ENCODE peak calls at places on chromosomes 7 and 10, in eight cellular contexts. W, Q, C, L, Y, X, M and S are unnamed samples.

GRCh38 chr7:91164948-91165845 is 99.0 kb upstream of the FZD1 start:
- DNase-seq in X (no peak), L (no peak), C (no peak), W (peak; percentile 91), Q (no peak), M (peak; percentile 67), Y (no peak), S (no peak)

GRCh38 chr7:51255536-51256243 is 60.9 kb downstream of the COBL start:
- DNase-seq in X (no peak), M (no peak), Y (no peak), C (no peak), L (no peak), Q (no peak), W (peak; percentile 19), S (no peak)

GRCh38 chr10:46523881-46524470 is 32.5 kb downstream of the GPRIN2 start:
- DNase-seq in C (no peak), W (peak; percentile 88), L (no peak), Y (no peak), X (no peak), M (peak; percentile 83), Q (no peak), S (no peak)

GRCh38 chr7:140390466-140391190 is 7.7 kb downstream of the SLC37A3 start:
- DNase-seq in X (no peak), W (no peak), Q (no peak), Y (no peak), C (no peak), M (peak; percentile 14), L (no peak), S (no peak)

GRCh38 chr10:36248314-36248981 is 606.4 kb upstream of the FZD8 start:
- DNase-seq in C (no peak), X (no peak), W (no peak), Y (no peak), L (no peak), M (peak; percentile 31), Q (no peak), S (no peak)

GRCh38 chr7:146702898-146703297 is 586.3 kb downstream of the CNTNAP2 start:
- DNase-seq in L (no peak), C (no peak), W (no peak), X (no peak), Y (no peak), Q (no peak), M (no peak), S (no peak)

GRCh38 chr7:65951837-65952578 is 30.0 kb downstream of the GUSB start:
- DNase-seq in M (no peak), W (peak; percentile 79), L (no peak), C (no peak), Y (no peak), Q (no peak), X (no peak), S (no peak)

GRCh38 chr7:138097064-138097741 is 20.9 kb downstream of the AKR1D1 start:
- DNase-seq in X (peak; percentile 41), L (no peak), W (peak; percentile 51), Y (no peak), C (no peak), Q (no peak), M (no peak), S (no peak)

GRCh38 chr7:50321678-50322077 is 17.2 kb downstream of the IKZF1 start:
- DNase-seq in L (no peak), C (no peak), Q (no peak), Y (no peak), W (no peak), M (no peak), X (no peak), S (no peak)

GRCh38 chr7:103124429-103124979 is 24.4 kb downstream of the NAPEPLD start:
- DNase-seq in W (no peak), X (no peak), L (no peak), C (no peak), Y (no peak), M (no peak), Q (no peak), S (no peak)

GRCh38 chr7:139522830-139523198 is 671 bp upstream of the CLEC2L start:
- DNase-seq in X (no peak), C (no peak), Y (no peak), M (no peak), Q (no peak), L (no peak), W (no peak), S (no peak)

GRCh38 chr7:135597181-135597925 is 39.6 kb downstream of the NUP205 start:
- DNase-seq in X (no peak), L (no peak), Q (no peak), C (no peak), W (no peak), Y (no peak), M (no peak), S (no peak)